ENCODE peak calls at places on chromosomes 3 and 15, in seven cellular contexts. D is A549, A is upper lobe of left lung, T is body of pancreas, U is transverse colon, M is stomach, H is spleen. O is an unnamed sample.

GRCh38 chr15:92576597-92577200 is 78.9 kb downstream of the FAM174B start:
- DNase-seq in D (no peak), A (no peak), H (no peak), T (no peak), U (no peak), M (no peak), O (no peak)

GRCh38 chr3:35744419-35744818 is 105.1 kb downstream of the ARPP21 start:
- DNase-seq in H (no peak), D (no peak), T (no peak), M (no peak), U (no peak), A (no peak), O (no peak)

GRCh38 chr3:141795311-141795710 is 32.1 kb downstream of the GRK7 start:
- DNase-seq in A (no peak), M (no peak), U (no peak), H (no peak), D (no peak), T (no peak), O (no peak)

GRCh38 chr15:40333922-40334492 is 6.7 kb downstream of the CCDC9B start:
- DNase-seq in M (no peak), D (no peak), U (peak; percentile 56), A (peak; percentile 83), T (no peak), H (peak; percentile 87), O (no peak)

GRCh38 chr15:64583519-64583918 is 123.1 kb downstream of the ZNF609 start:
- DNase-seq in M (no peak), U (no peak), T (no peak), A (no peak), D (no peak), H (no peak), O (no peak)

GRCh38 chr3:9779721-9780450 is 10.1 kb upstream of the CAMK1 start:
- DNase-seq in M (no peak), H (peak; percentile 89), D (no peak), A (peak; percentile 37), T (no peak), U (peak; percentile 24), O (no peak)

GRCh38 chr3:38834717-38835116 is 18.7 kb upstream of the SCN10A start:
- DNase-seq in U (no peak), T (no peak), A (no peak), H (no peak), M (no peak), D (no peak), O (no peak)

GRCh38 chr3:194880940-194881925 is 195.6 kb downstream of the FAM43A start:
- DNase-seq in M (peak; percentile 75), D (no peak), H (no peak), U (peak; percentile 34), T (no peak), A (no peak), O (no peak)

GRCh38 chr3:139528281-139528680 is 11.3 kb downstream of the RBP1 start:
- DNase-seq in M (no peak), H (no peak), A (no peak), U (no peak), D (no peak), T (peak; percentile 35), O (no peak)

GRCh38 chr15:55361048-55361447 is 42.0 kb downstream of the PIGB start:
- DNase-seq in A (peak; percentile 83), M (no peak), D (no peak), H (no peak), T (no peak), U (no peak), O (no peak)

GRCh38 chr15:59392299-59392698 is 19.6 kb upstream of the MYO1E start:
- DNase-seq in H (peak; percentile 24), D (no peak), M (no peak), U (no peak), A (no peak), T (no peak), O (no peak)

GRCh38 chr15:59394166-59394661 is 21.5 kb upstream of the MYO1E start:
- DNase-seq in M (no peak), U (no peak), D (no peak), A (no peak), H (no peak), T (no peak), O (no peak)

GRCh38 chr15:59384507-59384906 is 11.8 kb upstream of the MYO1E start:
- DNase-seq in M (no peak), A (no peak), D (no peak), U (no peak), T (no peak), H (no peak), O (no peak)

DNA sequence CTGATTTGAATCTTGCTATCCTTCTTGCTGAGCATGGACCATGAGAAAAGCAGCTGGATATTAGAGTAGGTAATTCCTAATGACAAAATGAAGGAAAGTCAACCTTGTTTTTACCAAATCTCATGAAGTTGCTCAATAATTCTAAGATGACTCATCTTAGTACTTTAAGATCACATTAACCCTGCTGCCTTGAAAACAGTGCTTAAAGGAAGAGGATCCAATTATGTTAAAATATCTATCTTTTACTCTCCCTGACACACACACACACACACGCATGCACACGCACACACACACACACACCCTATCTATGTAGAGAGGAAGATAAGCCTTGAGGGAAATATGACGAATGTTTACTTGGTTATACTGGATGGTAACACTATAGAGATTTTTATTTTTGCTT is 16.0 kb upstream of the MYO1E start:
- DNase-seq in H (no peak), A (no peak), T (no peak), M (no peak), U (no peak), D (peak; percentile 71), O (no peak)
- TF ChIP-seq POLR2A in H (no peak), A (no peak), T (no peak), M (no peak), U (no peak), D (no peak), O (no peak)

GRCh38 chr15:59020321-59020720 is 32.9 kb downstream of the RNF111 start:
- DNase-seq in M (no peak), D (no peak), H (no peak), A (no peak), U (no peak), T (no peak), O (no peak)

GRCh38 chr15:59018833-59019232 is 31.4 kb downstream of the RNF111 start:
- DNase-seq in U (no peak), A (no peak), T (no peak), H (no peak), M (no peak), D (no peak), O (no peak)

GRCh38 chr15:59013246-59013645 is 25.8 kb downstream of the RNF111 start:
- DNase-seq in D (no peak), M (no peak), H (no peak), A (no peak), T (no peak), U (no peak), O (no peak)

GRCh38 chr15:59014068-59014467 is 26.6 kb downstream of the RNF111 start:
- DNase-seq in A (no peak), U (no peak), D (no peak), M (no peak), T (no peak), H (no peak), O (no peak)

DNA sequence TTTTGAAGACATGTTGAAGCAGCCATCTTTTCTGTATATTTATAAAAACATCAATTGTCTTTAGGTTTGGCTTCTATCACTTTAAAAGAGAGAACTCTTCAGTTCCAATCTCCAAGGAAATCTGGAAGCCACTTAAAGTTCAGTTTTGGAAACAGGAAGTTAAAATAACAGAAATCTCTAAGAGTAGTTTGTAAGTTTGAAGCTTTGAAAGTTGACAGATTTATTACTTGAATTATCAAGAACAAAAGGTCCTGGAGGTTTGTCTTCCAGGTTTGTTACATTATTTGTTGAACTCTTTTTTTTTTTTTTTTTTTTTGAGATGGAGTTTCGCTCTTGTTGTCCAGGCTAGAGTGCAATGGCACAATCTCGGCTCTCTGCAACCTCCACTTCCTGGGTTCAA is 30.0 kb downstream of the RNF111 start:
- DNase-seq in A (no peak), M (no peak), U (no peak), T (no peak), D (no peak), H (no peak), O (no peak)
- H3K27ac ChIP-seq in A (no peak overlapping the region), M (no peak overlapping the region), U (no peak overlapping the region), T (no peak overlapping the region), D (no peak overlapping the region), H (no peak overlapping the region), O (no peak overlapping the region)

DNA sequence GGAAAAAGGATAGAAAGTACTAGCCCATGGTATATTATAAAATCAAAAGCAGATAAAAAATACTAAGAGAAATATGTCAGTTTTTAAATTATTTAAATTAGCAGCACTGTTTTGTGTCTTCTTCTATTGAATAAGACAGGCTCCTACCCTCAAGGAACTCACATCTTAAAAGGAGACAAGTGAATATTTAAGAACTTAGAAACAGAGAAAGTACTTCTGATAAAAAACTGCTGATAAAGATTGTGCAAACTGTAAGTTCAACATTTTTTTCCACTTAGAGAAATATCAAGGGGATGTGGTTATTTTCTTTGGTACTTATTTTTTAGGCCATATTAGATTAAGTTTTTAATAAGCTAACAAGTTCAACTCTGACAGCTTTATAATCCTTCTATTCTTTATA is 3.0 kb upstream of the ANKRD28 start:
- DNase-seq in A (no peak), M (no peak), D (no peak), U (no peak), T (no peak), H (no peak), O (no peak)
- H3K4me1 ChIP-seq in A (peaks cover 48% of the 10 kb centered on the region), M (peaks cover 9% of the 10 kb centered on the region), D (peaks cover 51% of the 10 kb centered on the region), U (peaks cover 56% of the 10 kb centered on the region), T (peaks cover 66% of the 10 kb centered on the region), H (peaks cover 87% of the 10 kb centered on the region), O (peaks cover 19% of the 10 kb centered on the region)

DNA sequence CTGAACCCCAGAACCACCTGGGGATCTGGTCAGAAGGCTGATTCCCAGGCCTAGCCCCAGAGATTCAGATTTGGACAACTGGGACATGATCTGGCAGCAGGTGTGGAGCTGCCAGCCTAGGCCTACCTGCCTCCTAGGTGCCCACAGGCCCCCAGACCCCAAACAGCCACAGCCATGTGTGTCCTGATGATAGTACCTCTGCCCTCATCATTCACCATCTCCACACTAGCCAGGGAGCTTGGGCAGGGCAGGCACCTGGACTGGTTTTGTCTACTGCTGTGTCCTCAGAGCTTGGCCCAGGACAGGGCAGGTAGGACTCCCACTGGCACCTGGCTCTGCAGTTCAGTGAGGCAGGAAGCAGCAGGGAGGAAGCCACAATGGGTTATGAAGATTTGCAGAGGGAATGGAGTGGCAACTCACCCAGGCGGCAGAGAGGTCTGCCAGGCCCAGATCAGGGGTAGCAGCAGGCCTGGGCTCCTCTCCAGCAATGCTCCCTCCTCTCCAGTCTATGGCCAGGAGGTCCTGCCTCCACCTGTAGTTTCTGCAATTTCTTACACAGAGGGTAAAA is 34.8 kb downstream of the HMCES start:
- DNase-seq in H (no peak), U (peak; percentile 31), T (peak; percentile 33), D (no peak), A (no peak), M (no peak), O (no peak)
- TF ChIP-seq POLR2A in H (no peak), U (peak; percentile 8), T (peak; percentile 28), D (no peak), A (peak; percentile 9), M (no peak), O (no peak)

DNA sequence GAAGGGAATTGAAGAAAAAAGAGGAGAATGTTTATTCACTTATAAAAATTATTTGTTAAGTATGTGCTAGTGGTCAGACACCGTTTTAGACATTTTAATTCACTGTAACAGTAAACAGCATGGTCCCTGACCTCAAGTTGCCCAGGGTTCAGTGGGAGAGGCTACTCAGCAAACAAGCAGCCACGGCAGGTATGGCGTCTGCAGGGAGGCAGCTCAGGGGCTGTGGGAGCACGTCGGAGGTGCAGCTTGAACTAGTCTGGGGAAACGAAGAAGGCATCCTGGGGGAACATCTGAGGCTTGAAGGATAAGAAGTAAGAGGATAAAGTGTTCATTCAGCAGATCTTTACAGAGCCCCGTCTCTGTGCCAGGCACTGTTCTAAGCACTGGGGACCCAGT is 66.0 kb downstream of the CRTC3 start:
- DNase-seq in D (no peak), T (no peak), M (no peak), U (no peak), H (peak; percentile 79), A (no peak), O (no peak)
- H3K27ac ChIP-seq in D (no peak overlapping the region), T (no peak overlapping the region), M (peak overlapping the region; percentile 86), U (peak overlapping the region; percentile 8), H (peak overlapping the region; percentile 17), A (no peak overlapping the region), O (peak overlapping the region; percentile 85)

O was measured in tibial nerve.